ENCODE peak calls at places on chromosome 15, in ten cellular contexts. M, U, Y, H, F, W, X, S, N and J are unnamed samples.
A peak's percentile ranks its signal among the peaks of the same experiment; 100 is the strongest.

GRCh38 chr15:50786871-50787270 is 21.4 kb upstream of the SPPL2A start:
- DNase-seq in M (no peak), U (no peak), Y (no peak), H (no peak), F (no peak), W (no peak), X (no peak), S (no peak), N (no peak), J (no peak)

GRCh38 chr15:50872832-50873231 is 35.7 kb upstream of the AP4E1 start:
- DNase-seq in M (no peak), U (no peak), Y (no peak), H (no peak), F (no peak), W (no peak), X (no peak), S (no peak), N (no peak), J (no peak)

GRCh38 chr15:34064443-34064842 is 25.4 kb upstream of the AVEN start:
- DNase-seq in M (no peak), U (no peak), Y (no peak), H (no peak), F (no peak), W (no peak), X (no peak), S (no peak), N (no peak), J (no peak)

GRCh38 chr15:39125904-39126303 is 455.0 kb upstream of the THBS1 start:
- DNase-seq in M (peak; percentile 32), U (no peak), Y (no peak), H (no peak), F (no peak), W (no peak), X (no peak), S (no peak), N (peak; percentile 81), J (no peak)

GRCh38 chr15:38702178-38702912 is 137.7 kb upstream of the RASGRP1 start:
- DNase-seq in M (no peak), U (no peak), Y (no peak), H (no peak), F (no peak), W (no peak), X (peak; percentile 83), S (no peak), N (no peak), J (no peak)

GRCh38 chr15:66080791-66081475 is 172.6 kb downstream of the MEGF11 start:
- DNase-seq in M (no peak), U (no peak), Y (peak; percentile 72), H (no peak), F (peak; percentile 39), W (peak; percentile 60), X (peak; percentile 72), S (no peak), N (peak; percentile 14), J (peak; percentile 37)

GRCh38 chr15:56390739-56391267 is 25.6 kb downstream of the TEX9 start:
- DNase-seq in M (no peak), U (no peak), Y (no peak), H (no peak), F (no peak), W (no peak), X (no peak), S (no peak), N (no peak), J (no peak)

GRCh38 chr15:67080900-67081431 is 15.6 kb downstream of the SMAD3 start:
- DNase-seq in M (peak; percentile 88), U (peak; percentile 55), Y (peak; percentile 83), H (no peak), F (peak; percentile 48), W (peak; percentile 77), X (no peak), S (no peak), N (peak; percentile 80), J (peak; percentile 56)

GRCh38 chr15:48628832-48629231 is 16.7 kb downstream of the FBN1 start:
- DNase-seq in M (no peak), U (no peak), Y (no peak), H (no peak), F (no peak), W (no peak), X (no peak), S (no peak), N (no peak), J (no peak)

GRCh38 chr15:70795311-70795665 is 31.9 kb upstream of the UACA start:
- DNase-seq in M (no peak), U (no peak), Y (peak; percentile 86), H (no peak), F (no peak), W (peak; percentile 87), X (no peak), S (no peak), N (no peak), J (no peak)

GRCh38 chr15:83200162-83200561 is 7.5 kb downstream of the HDGFL3 start:
- DNase-seq in M (no peak), U (no peak), Y (peak; percentile 16), H (no peak), F (no peak), W (no peak), X (no peak), S (no peak), N (no peak), J (no peak)

GRCh38 chr15:52558196-52558595 is 10.6 kb downstream of the ARPP19 start:
- DNase-seq in M (no peak), U (no peak), Y (no peak), H (peak; percentile 3), F (no peak), W (no peak), X (no peak), S (peak; percentile 10), N (peak; percentile 52), J (no peak)

GRCh38 chr15:82118040-82118439 is 72.2 kb upstream of the MEX3B start:
- DNase-seq in M (no peak), U (no peak), Y (no peak), H (no peak), F (no peak), W (no peak), X (no peak), S (no peak), N (no peak), J (no peak)

GRCh38 chr15:89071471-89071870 is 16.8 kb upstream of the ABHD2 start:
- DNase-seq in M (no peak), U (no peak), Y (no peak), H (no peak), F (no peak), W (no peak), X (no peak), S (no peak), N (no peak), J (no peak)

GRCh38 chr15:38885001-38885400 is 320.4 kb upstream of the RASGRP1 start:
- DNase-seq in M (no peak), U (no peak), Y (no peak), H (no peak), F (no peak), W (no peak), X (no peak), S (no peak), N (no peak), J (no peak)

GRCh38 chr15:36632196-36632595 is 52.8 kb downstream of the CDIN1 start:
- DNase-seq in M (no peak), U (no peak), Y (peak; percentile 75), H (no peak), F (no peak), W (peak; percentile 69), X (no peak), S (no peak), N (no peak), J (no peak)

GRCh38 chr15:79179108-79179561 is 88.6 kb upstream of the RASGRF1 start:
- DNase-seq in M (no peak), U (no peak), Y (no peak), H (no peak), F (no peak), W (no peak), X (no peak), S (no peak), N (peak; percentile 40), J (no peak)

GRCh38 chr15:95121191-95121590 is 889.8 kb downstream of the MCTP2 start:
- DNase-seq in M (no peak), U (no peak), Y (no peak), H (no peak), F (no peak), W (no peak), X (no peak), S (no peak), N (no peak), J (no peak)

GRCh38 chr15:49309889-49310288 is 113.2 kb upstream of the FGF7 start:
- DNase-seq in M (no peak), U (no peak), Y (no peak), H (no peak), F (no peak), W (no peak), X (no peak), S (no peak), N (no peak), J (no peak)

GRCh38 chr15:64740361-64741170 is 34.8 kb downstream of the RBPMS2 start:
- DNase-seq in M (no peak), U (peak; percentile 12), Y (peak; percentile 41), H (no peak), F (peak; percentile 81), W (peak; percentile 80), X (no peak), S (no peak), N (no peak), J (no peak)

GRCh38 chr15:98803228-98804056 is 155.1 kb downstream of the IGF1R start:
- DNase-seq in M (no peak), U (no peak), Y (no peak), H (no peak), F (no peak), W (no peak), X (no peak), S (no peak), N (no peak), J (no peak)

GRCh38 chr15:68195336-68196112 is 9.6 kb downstream of the CALML4 start:
- DNase-seq in M (no peak), U (no peak), Y (no peak), H (no peak), F (no peak), W (no peak), X (no peak), S (no peak), N (no peak), J (no peak)